ENCODE peak calls at places on chromosomes 5 and 9, in ten cellular contexts. D, R, H, Q, C, G, U, K, X and M are unnamed samples.

GRCh38 chr9:32986971-32987370 is 14.5 kb downstream of the APTX start:
- DNase-seq in G (no peak), R (no peak), K (no peak), H (no peak), X (no peak), C (no peak), D (no peak), Q (no peak), U (no peak), M (no peak)

GRCh38 chr5:176648467-176649194 is 1.3 kb downstream of the TSPAN17 start:
- DNase-seq in G (no peak), R (no peak), H (no peak), D (no peak), U (peak; percentile 47), X (no peak), C (no peak), Q (no peak), K (no peak), M (no peak)

GRCh38 chr5:14686517-14686916 is 22.0 kb downstream of the OTULIN start:
- DNase-seq in X (no peak), D (no peak), C (no peak), R (no peak), K (no peak), U (no peak), Q (no peak), H (no peak), G (no peak), M (no peak)

GRCh38 chr9:123678878-123679329 is 251.0 kb downstream of the DENND1A start:
- DNase-seq in K (no peak), X (no peak), H (no peak), D (no peak), G (no peak), R (no peak), C (no peak), Q (no peak), U (no peak), M (no peak)

GRCh38 chr5:87195616-87196015 is 72.1 kb upstream of the RASA1 start:
- DNase-seq in X (no peak), R (no peak), Q (no peak), D (no peak), C (no peak), G (no peak), H (no peak), K (no peak), U (no peak), M (no peak)

GRCh38 chr5:173281910-173282309 is 46.3 kb downstream of the STC2 start:
- DNase-seq in C (no peak), Q (peak; percentile 31), X (peak; percentile 45), R (no peak), H (no peak), U (no peak), K (no peak), D (no peak), G (no peak), M (no peak)

GRCh38 chr9:121718063-121718462 is 66.6 kb downstream of the DAB2IP start:
- DNase-seq in D (no peak), X (no peak), G (no peak), C (peak; percentile 73), Q (no peak), K (no peak), U (no peak), R (no peak), H (no peak), M (no peak)

GRCh38 chr5:35138232-35138631 is 90.5 kb upstream of the AGXT2 start:
- DNase-seq in X (no peak), H (no peak), R (no peak), U (no peak), C (no peak), K (no peak), G (no peak), D (no peak), Q (no peak), M (no peak)

GRCh38 chr9:18791074-18791473 is 241.9 kb downstream of the SAXO1 start:
- DNase-seq in H (peak; percentile 69), X (no peak), U (no peak), D (no peak), K (no peak), C (no peak), Q (no peak), R (no peak), G (no peak), M (peak; percentile 21)

GRCh38 chr5:11564716-11565115 is 339.5 kb downstream of the CTNND2 start:
- DNase-seq in R (no peak), K (no peak), H (no peak), X (peak; percentile 20), G (no peak), Q (no peak), C (no peak), U (no peak), D (no peak), M (no peak)

GRCh38 chr5:74256947-74257573 is 383.5 kb downstream of the ENC1 start:
- DNase-seq in R (no peak), U (no peak), C (no peak), Q (no peak), X (no peak), K (no peak), G (no peak), H (no peak), D (no peak), M (no peak)

GRCh38 chr9:128419061-128419925 is 1.4 kb upstream of the CERCAM start:
- DNase-seq in Q (no peak), R (no peak), K (peak; percentile 70), X (no peak), G (no peak), C (peak; percentile 27), U (no peak), D (no peak), H (no peak), M (no peak)

GRCh38 chr5:52378237-52378636 is 409.5 kb upstream of the ITGA1 start:
- DNase-seq in D (no peak), G (no peak), K (no peak), U (no peak), R (no peak), H (no peak), Q (no peak), X (no peak), C (no peak), M (no peak)

GRCh38 chr9:7178729-7179128 is 421.0 kb downstream of the KDM4C start:
- DNase-seq in H (peak; percentile 14), R (no peak), X (no peak), C (no peak), K (no peak), D (no peak), Q (no peak), G (no peak), U (no peak), M (no peak)

GRCh38 chr9:21862871-21863270 is 60.4 kb downstream of the MTAP start:
- DNase-seq in R (no peak), C (no peak), D (no peak), G (no peak), Q (no peak), U (no peak), X (no peak), H (no peak), K (no peak), M (no peak)

GRCh38 chr9:22342489-22343217 is 104.0 kb upstream of the DMRTA1 start:
- DNase-seq in U (no peak), X (no peak), H (no peak), Q (no peak), R (no peak), K (peak; percentile 3), C (no peak), D (no peak), G (no peak), M (no peak)

GRCh38 chr9:12204512-12204911 is 488.7 kb upstream of the TYRP1 start:
- DNase-seq in C (no peak), H (no peak), Q (no peak), D (no peak), X (no peak), R (no peak), K (no peak), U (no peak), G (no peak), M (no peak)

GRCh38 chr5:56633950-56634349 is 181.4 kb upstream of the MAP3K1 start:
- DNase-seq in D (no peak), X (no peak), C (no peak), Q (no peak), R (no peak), K (no peak), U (no peak), H (no peak), G (no peak), M (no peak)

GRCh38 chr5:145835839-145836222 is 689 bp upstream of the PRELID2 start:
- DNase-seq in K (no peak), U (no peak), G (no peak), R (no peak), D (no peak), H (no peak), C (no peak), Q (no peak), X (no peak), M (no peak)

GRCh38 chr9:104931256-104931655 is 3.3 kb upstream of the ABCA1 start:
- DNase-seq in C (no peak), D (no peak), R (no peak), K (no peak), U (no peak), X (no peak), H (no peak), G (no peak), Q (no peak), M (no peak)

GRCh38 chr9:135479469-135480052 is at the start of gene PPP1R26:
- DNase-seq in H (no peak), Q (no peak), R (no peak), X (peak; percentile 13), D (no peak), G (no peak), K (peak; percentile 19), C (no peak), U (no peak), M (no peak)

GRCh38 chr5:40798012-40798855 is at the start of gene PRKAA1:
- DNase-seq in K (peak; percentile 67), D (peak; percentile 92), Q (peak; percentile 93), C (peak; percentile 88), G (peak; percentile 93), U (peak; percentile 93), X (peak; percentile 90), H (peak; percentile 93), R (peak; percentile 79), M (peak; percentile 95)

GRCh38 chr5:101678494-101679193 is 617.4 kb downstream of the SLCO4C1 start:
- DNase-seq in U (peak; percentile 4), K (peak; percentile 44), R (peak; percentile 13), H (peak; percentile 54), X (peak; percentile 77), D (no peak), G (no peak), Q (peak; percentile 55), C (peak; percentile 75), M (peak; percentile 92)

GRCh38 chr5:129906177-129906887 is 2.1 kb downstream of the CHSY3 start:
- DNase-seq in D (no peak), Q (no peak), K (no peak), C (no peak), H (no peak), X (no peak), R (no peak), U (no peak), G (peak; percentile 73), M (no peak)

GRCh38 chr5:27465140-27465539 is 426.8 kb upstream of the CDH9 start:
- DNase-seq in K (no peak), H (peak; percentile 27), G (no peak), C (no peak), Q (no peak), D (no peak), R (no peak), X (no peak), U (no peak), M (no peak)

GRCh38 chr9:137434498-137435380 is 6.4 kb downstream of the ENTPD8 start:
- DNase-seq in R (no peak), U (no peak), Q (no peak), K (no peak), C (no peak), G (no peak), X (no peak), D (no peak), H (no peak), M (no peak)

GRCh38 chr5:157915638-157916037 is 56.7 kb upstream of the CLINT1 start:
- DNase-seq in R (no peak), U (no peak), G (peak; percentile 82), C (peak; percentile 95), H (no peak), Q (no peak), D (no peak), X (peak; percentile 74), K (peak; percentile 98), M (no peak)

GRCh38 chr9:32294051-32294600 is 90.3 kb upstream of the ACO1 start:
- DNase-seq in R (no peak), C (no peak), X (no peak), K (no peak), H (no peak), U (no peak), D (no peak), Q (no peak), G (no peak), M (no peak)